ENCODE peak calls at places on chromosomes 5 and 9, in five cellular contexts. T is A549, H is body of pancreas, I is NB4, V is stomach. O is an unnamed sample.

GRCh38 chr5:176803943-176804498 is 6.3 kb upstream of the UNC5A start:
- DNase-seq in T (no peak), V (no peak), I (peak), H (no peak), O (no peak)

GRCh38 chr9:2085719-2086515 is 70.8 kb downstream of the SMARCA2 start:
- DNase-seq in V (no peak), I (peak), H (no peak), T (no peak), O (peak)

GRCh38 chr5:101534486-101535110 is 631.5 kb upstream of the ST8SIA4 start:
- DNase-seq in V (no peak), I (no peak), H (no peak), T (no peak), O (no peak)

GRCh38 chr9:96376926-96377874 is 6.3 kb downstream of the SLC35D2 start:
- DNase-seq in H (no peak), V (no peak), T (no peak), I (no peak), O (no peak)

GRCh38 chr9:23543420-23543819 is 282.6 kb downstream of the ELAVL2 start:
- DNase-seq in H (no peak), V (no peak), I (no peak), T (no peak), O (no peak)

GRCh38 chr5:96741075-96741474 is 66.7 kb downstream of the ERAP1 start:
- DNase-seq in T (no peak), H (no peak), V (no peak), I (no peak), O (no peak)

GRCh38 chr9:14561929-14562386 is 131.3 kb downstream of the ZDHHC21 start:
- DNase-seq in V (no peak), I (no peak), T (no peak), H (no peak), O (no peak)

GRCh38 chr5:2187156-2187555 is 304.4 kb upstream of the IRX4 start:
- DNase-seq in T (no peak), I (no peak), V (peak), H (no peak), O (peak)

GRCh38 chr9:2179557-2179956 is 164.4 kb downstream of the SMARCA2 start:
- DNase-seq in T (no peak), I (no peak), V (no peak), H (no peak), O (no peak)

GRCh38 chr9:107548298-107549142 is 59.0 kb upstream of the KLF4 start:
- DNase-seq in T (peak), I (peak), H (peak), V (no peak), O (no peak)

GRCh38 chr9:87515086-87515485 is 17.4 kb downstream of the DAPK1 start:
- DNase-seq in H (no peak), V (no peak), I (no peak), T (no peak), O (no peak)

GRCh38 chr9:5714501-5715401 is 85.8 kb downstream of the RIC1 start:
- DNase-seq in T (no peak), V (no peak), H (no peak), I (no peak), O (no peak)

GRCh38 chr9:2496934-2497333 is 124.7 kb upstream of the VLDLR start:
- DNase-seq in V (no peak), T (no peak), H (no peak), I (no peak), O (no peak)

GRCh38 chr9:110179734-110180133 is 28.2 kb downstream of the C9orf152 start:
- DNase-seq in H (no peak), V (no peak), T (peak), I (peak), O (no peak)

GRCh38 chr5:134958755-134959154 is 9.0 kb upstream of the CATSPER3 start:
- DNase-seq in H (no peak), T (no peak), V (no peak), I (no peak), O (no peak)

GRCh38 chr9:31394040-31394473 is 990.4 kb upstream of the ACO1 start:
- DNase-seq in V (no peak), H (no peak), I (no peak), T (no peak), O (no peak)

GRCh38 chr5:72383280-72384205 is 63.4 kb downstream of the PTCD2 start:
- DNase-seq in H (no peak), I (no peak), V (no peak), T (peak), O (no peak)

GRCh38 chr9:71692337-71692736 is 76.0 kb downstream of the CEMIP2 start:
- DNase-seq in I (peak), V (no peak), T (no peak), H (peak), O (no peak)

GRCh38 chr5:177471610-177472356 is 1.7 kb downstream of the DBN1 start:
- DNase-seq in I (no peak), T (no peak), V (no peak), H (no peak), O (peak)

GRCh38 chr5:80191991-80192398 is 63.9 kb downstream of the SERINC5 start:
- DNase-seq in I (no peak), H (no peak), T (no peak), V (no peak), O (no peak)

GRCh38 chr9:79573697-79573976 is 1.9 kb downstream of the TLE4 start:
- DNase-seq in T (no peak), I (no peak), H (no peak), V (no peak), O (no peak)

GRCh38 chr9:17082343-17082742 is 52.5 kb upstream of the CNTLN start:
- DNase-seq in V (no peak), I (no peak), H (no peak), T (no peak), O (no peak)

GRCh38 chr9:130461218-130461630 is 16.5 kb downstream of the ASS1 start:
- DNase-seq in V (peak), H (peak), I (peak), T (peak), O (no peak)

GRCh38 chr9:121827251-121827967 is 176.0 kb downstream of the DAB2IP start:
- DNase-seq in I (no peak), H (no peak), T (no peak), V (no peak), O (no peak)

GRCh38 chr5:72510610-72511121 is 3.5 kb upstream of the ZNF366 start:
- DNase-seq in T (no peak), I (no peak), H (no peak), V (no peak), O (no peak)

GRCh38 chr5:155394727-155395126 is 381.2 kb downstream of the KIF4B start:
- DNase-seq in V (no peak), T (no peak), I (no peak), H (no peak), O (no peak)

GRCh38 chr5:176536132-176536901 is 885 bp downstream of the RNF44 start:
- DNase-seq in I (peak), T (peak), H (peak), V (peak), O (peak)

GRCh38 chr9:134618163-134618822 is 23.3 kb upstream of the COL5A1 start:
- DNase-seq in H (peak), T (no peak), V (no peak), I (no peak), O (peak)

GRCh38 chr9:79567671-79568098 is 4.1 kb upstream of the TLE4 start:
- DNase-seq in T (no peak), V (no peak), H (peak), I (no peak), O (no peak)

GRCh38 chr5:41128291-41128690 is 57.1 kb upstream of the MROH2B start:
- DNase-seq in I (no peak), T (no peak), H (no peak), V (no peak), O (no peak)

GRCh38 chr5:122507045-122507444 is 195.0 kb downstream of the SNCAIP start:
- DNase-seq in I (no peak), H (no peak), T (no peak), V (no peak), O (no peak)

GRCh38 chr9:13911473-13911872 is 402.5 kb downstream of the NFIB start:
- DNase-seq in T (no peak), V (no peak), I (no peak), H (no peak), O (no peak)

GRCh38 chr5:55679556-55679955 is 32.6 kb downstream of the SLC38A9 start:
- DNase-seq in H (no peak), T (no peak), I (no peak), V (no peak), O (no peak)

GRCh38 chr9:5879419-5880181 is 11.1 kb upstream of the MLANA start:
- DNase-seq in T (peak), H (no peak), I (peak), V (no peak), O (no peak)

GRCh38 chr9:92164490-92164889 is 49.3 kb upstream of the SPTLC1 start:
- DNase-seq in V (no peak), T (no peak), I (no peak), H (no peak), O (peak)

GRCh38 chr9:136847827-136848392 is 1.3 kb upstream of the PHPT1 start:
- DNase-seq in H (peak), T (peak), I (peak), V (peak), O (peak)

GRCh38 chr5:171858303-171858702 is 72.7 kb downstream of the SMIM23 start:
- DNase-seq in H (no peak), I (peak), V (no peak), T (peak), O (no peak)
- TF ChIP-seq CTCF in H (peak), I (peak), V (no peak), T (peak), O (no peak)

GRCh38 chr5:126508251-126508961 is 85.2 kb downstream of the GRAMD2B start:
- DNase-seq in H (no peak), V (no peak), I (peak), T (no peak), O (peak)
- H3K4me3 ChIP-seq in H (no peak), V (no peak), I (peak), T (no peak), O (no peak)

DNA sequence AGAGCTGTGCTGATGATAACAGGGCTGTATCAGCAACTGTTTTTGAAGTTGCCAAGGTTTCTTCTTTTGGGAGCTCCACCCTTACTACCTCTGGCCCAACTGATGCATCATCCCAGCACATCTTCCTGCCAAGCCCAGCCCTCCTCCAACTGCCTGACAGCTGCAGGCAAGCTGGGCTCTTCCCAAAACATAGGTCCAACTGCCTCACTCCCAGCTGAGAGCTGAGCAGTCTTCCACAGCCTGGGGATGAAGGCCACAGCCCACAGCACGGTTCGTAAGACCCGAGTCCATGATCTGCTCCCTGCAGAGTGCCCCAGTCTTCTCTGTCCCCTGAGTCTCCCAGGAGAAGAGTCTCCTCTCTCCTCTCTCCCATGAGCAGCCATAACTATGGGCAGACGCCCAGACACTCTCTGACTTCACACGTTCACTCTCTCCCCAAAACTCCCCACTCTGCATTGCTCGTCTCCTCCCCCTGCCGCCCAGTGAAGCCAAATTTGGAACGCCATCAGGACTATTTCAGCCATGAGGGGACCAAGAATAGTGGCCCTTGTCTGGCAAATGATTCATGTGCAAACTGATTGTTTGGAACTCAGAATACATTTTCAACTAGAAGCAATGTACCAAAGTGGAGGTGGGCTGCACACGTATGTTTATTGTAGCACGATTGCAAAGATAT is 21.0 kb downstream of the CMBL start:
- DNase-seq in T (no peak), V (no peak), H (no peak), I (no peak), O (no peak)
- TF ChIP-seq POLR2A in T (no peak), V (no peak), H (no peak), I (no peak), O (no peak)

DNA sequence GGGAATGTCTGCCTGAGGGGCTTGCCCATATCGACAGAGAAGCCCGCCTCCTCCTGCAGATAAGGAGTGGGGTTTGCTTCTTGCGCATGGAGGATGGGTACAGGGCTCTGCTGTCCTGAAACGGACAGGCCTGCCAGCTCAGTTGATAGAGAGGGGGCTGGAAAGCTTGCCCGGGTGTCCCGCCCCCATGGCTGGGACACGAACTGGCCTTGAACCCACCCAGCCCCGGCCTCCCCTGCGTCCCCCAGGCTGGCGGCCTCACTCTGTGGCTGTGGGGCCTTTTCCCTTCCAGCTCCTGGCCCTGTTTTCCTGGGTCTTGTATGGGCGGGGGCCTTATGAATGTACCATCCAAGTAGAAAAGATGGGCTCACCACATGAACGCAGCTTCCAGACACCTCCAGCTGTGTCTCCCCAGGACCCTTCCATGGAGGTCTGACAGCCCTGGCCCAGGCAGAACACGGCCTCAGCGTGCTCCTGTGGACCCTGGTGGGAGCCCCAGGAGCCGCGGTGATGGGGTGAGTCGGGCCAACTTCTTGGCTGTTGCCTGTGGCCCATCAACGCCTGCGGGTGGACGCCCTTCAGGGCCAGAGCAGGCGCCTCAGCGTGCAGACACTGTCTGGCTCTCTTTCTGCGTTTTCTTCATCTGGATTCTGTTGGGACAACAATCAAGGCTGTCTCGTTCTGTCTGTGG is 15.9 kb upstream of the SLC2A6 start:
- DNase-seq in I (no peak), V (no peak), T (no peak), H (no peak), O (no peak)
- TF ChIP-seq CTCF in I (no peak), V (no peak), T (no peak), H (no peak), O (no peak)